ENCODE peak calls at places on chromosomes 3 and 15, in four cellular contexts. V, C, I and J are unnamed samples.
A peak's percentile ranks its signal among the peaks of the same experiment; 100 is the strongest.

GRCh38 chr3:113685956-113686721 is 10.3 kb downstream of the USF3 start:
- DNase-seq in V (peak; percentile 87), C (no peak), I (no peak), J (no peak)

GRCh38 chr3:48467110-48467454 is 20.5 kb downstream of the ATRIP start:
- DNase-seq in V (no peak), C (no peak), I (no peak), J (no peak)

GRCh38 chr3:187247398-187247797 is 44.1 kb downstream of the MASP1 start:
- DNase-seq in V (no peak), C (no peak), I (no peak), J (no peak)

GRCh38 chr15:78004919-78005634 is 72.4 kb downstream of the TBC1D2B start:
- DNase-seq in V (peak; percentile 97), C (peak; percentile 85), I (peak; percentile 29), J (no peak)

GRCh38 chr3:373193-373784 is 176.7 kb downstream of the CHL1 start:
- DNase-seq in V (peak; percentile 2), C (no peak), I (no peak), J (no peak)

GRCh38 chr15:55407631-55407948 is 569 bp downstream of the CCPG1 start:
- DNase-seq in V (peak; percentile 8), C (no peak), I (no peak), J (no peak)

GRCh38 chr15:57019496-57020160 is 101.2 kb downstream of the TCF12 start:
- DNase-seq in V (no peak), C (no peak), I (no peak), J (no peak)

GRCh38 chr3:123953735-123954134 is 7.3 kb downstream of the CCDC14 start:
- DNase-seq in V (no peak), C (no peak), I (no peak), J (no peak)

GRCh38 chr3:32296251-32297204 is 58.0 kb downstream of the CMTM8 start:
- DNase-seq in V (peak; percentile 55), C (peak; percentile 30), I (peak; percentile 63), J (peak; percentile 67)

GRCh38 chr3:177934001-177934891 is 602.0 kb upstream of the KCNMB2 start:
- DNase-seq in V (peak; percentile 99), C (peak; percentile 8), I (no peak), J (no peak)

GRCh38 chr3:141816958-141817357 is 53.8 kb downstream of the GRK7 start:
- DNase-seq in V (peak; percentile 23), C (no peak), I (no peak), J (no peak)

GRCh38 chr15:39287322-39288195 is 293.3 kb upstream of the THBS1 start:
- DNase-seq in V (no peak), C (no peak), I (peak; percentile 16), J (no peak)

GRCh38 chr3:193295985-193296384 is 55.0 kb downstream of the PLAAT1 start:
- DNase-seq in V (no peak), C (no peak), I (no peak), J (no peak)

GRCh38 chr15:80841537-80841936 is 62.4 kb downstream of the CEMIP start:
- DNase-seq in V (no peak), C (no peak), I (no peak), J (no peak)

GRCh38 chr3:29468150-29468549 is 187.3 kb downstream of the RBMS3 start:
- DNase-seq in V (peak; percentile 79), C (no peak), I (no peak), J (no peak)

GRCh38 chr3:83302091-83302490 is 1540.6 kb upstream of the GBE1 start:
- DNase-seq in V (no peak), C (no peak), I (no peak), J (no peak)

GRCh38 chr3:62453448-62453847 is 80.1 kb upstream of the FEZF2 start:
- DNase-seq in V (no peak), C (no peak), I (no peak), J (no peak)

GRCh38 chr3:159803444-159803843 is 185.2 kb upstream of the IL12A start:
- DNase-seq in V (no peak), C (no peak), I (no peak), J (no peak)

GRCh38 chr3:122668930-122669730 is 11.5 kb upstream of the PARP14 start:
- DNase-seq in V (peak; percentile 44), C (no peak), I (no peak), J (no peak)

GRCh38 chr3:64824281-64824980 is 136.6 kb upstream of the ADAMTS9 start:
- DNase-seq in V (peak; percentile 49), C (no peak), I (no peak), J (no peak)

GRCh38 chr15:80856809-80857377 is 77.7 kb downstream of the CEMIP start:
- DNase-seq in V (no peak), C (no peak), I (peak; percentile 38), J (no peak)

GRCh38 chr3:109265300-109265699 is 51.0 kb downstream of the DPPA2 start:
- DNase-seq in V (peak; percentile 67), C (no peak), I (no peak), J (no peak)

GRCh38 chr15:56208641-56209155 is 35.0 kb downstream of the RFX7 start:
- DNase-seq in V (no peak), C (no peak), I (no peak), J (no peak)

GRCh38 chr3:114644372-114644771 is 350.5 kb downstream of the TIGIT start:
- DNase-seq in V (no peak), C (no peak), I (no peak), J (no peak)

GRCh38 chr3:50502584-50503423 is 630 bp downstream of the CACNA2D2 start:
- DNase-seq in V (no peak), C (peak; percentile 25), I (no peak), J (peak; percentile 90)

GRCh38 chr3:113602836-113603235 is 70.5 kb downstream of the SIDT1 start:
- DNase-seq in V (no peak), C (no peak), I (no peak), J (no peak)

GRCh38 chr3:141797167-141797773 is 34.1 kb downstream of the GRK7 start:
- DNase-seq in V (peak; percentile 41), C (no peak), I (no peak), J (no peak)

GRCh38 chr3:173588547-173588946 is 191.0 kb downstream of the NLGN1 start:
- DNase-seq in V (no peak), C (no peak), I (no peak), J (no peak)

GRCh38 chr3:86937306-86937791 is 53.6 kb downstream of the VGLL3 start:
- DNase-seq in V (peak; percentile 88), C (no peak), I (no peak), J (no peak)

GRCh38 chr3:168952551-168952950 is 711.0 kb downstream of the MECOM start:
- DNase-seq in V (peak; percentile 21), C (no peak), I (no peak), J (no peak)

GRCh38 chr3:38247366-38248035 is 18.1 kb upstream of the SLC22A13 start:
- DNase-seq in V (peak; percentile 85), C (no peak), I (peak; percentile 58), J (no peak)

GRCh38 chr15:100943074-100943473 is 23.9 kb downstream of the LRRK1 start:
- DNase-seq in V (no peak), C (no peak), I (no peak), J (no peak)

GRCh38 chr15:74156678-74157411 is 16.7 kb upstream of the ISLR start:
- DNase-seq in V (peak; percentile 51), C (peak; percentile 86), I (no peak), J (no peak)

GRCh38 chr3:114221165-114221880 is 16.1 kb downstream of the ZNF80 start:
- DNase-seq in V (no peak), C (no peak), I (no peak), J (no peak)